ENCODE peak calls at places on chromosomes 12 and 14, in seven cellular contexts. L, H, U, D, A, K and Q are unnamed samples.

GRCh38 chr14:81033841-81034240 is 78.4 kb downstream of the TSHR start:
- DNase-seq in D (no peak), L (no peak), A (no peak), K (no peak), U (no peak), H (no peak), Q (no peak)

GRCh38 chr12:91413591-91413990 is 231.0 kb upstream of the DCN start:
- DNase-seq in U (no peak), K (no peak), A (no peak), L (no peak), D (no peak), H (no peak), Q (no peak)

GRCh38 chr14:20631023-20631820 is 10.3 kb downstream of the OR6S1 start:
- DNase-seq in A (no peak), U (no peak), H (no peak), D (peak; percentile 55), L (no peak), K (no peak), Q (peak; percentile 62)

GRCh38 chr12:72560370-72560769 is 288.2 kb downstream of the TRHDE start:
- DNase-seq in H (no peak), L (no peak), U (no peak), A (no peak), K (no peak), D (no peak), Q (no peak)

GRCh38 chr14:104795781-104796681 is 483 bp upstream of the AKT1 start:
- DNase-seq in K (no peak), H (no peak), A (no peak), D (no peak), L (peak; percentile 75), U (no peak), Q (no peak)

GRCh38 chr12:44287545-44287944 is 451.7 kb downstream of the TMEM117 start:
- DNase-seq in A (no peak), U (no peak), L (no peak), D (no peak), K (no peak), H (no peak), Q (no peak)

GRCh38 chr14:53744846-53745245 is 211.8 kb downstream of the BMP4 start:
- DNase-seq in D (no peak), K (no peak), A (no peak), U (no peak), H (no peak), L (no peak), Q (no peak)

GRCh38 chr12:89504560-89505346 is 19.8 kb downstream of the GALNT4 start:
- DNase-seq in H (no peak), K (no peak), A (no peak), U (no peak), D (no peak), L (no peak), Q (no peak)

GRCh38 chr14:71050227-71050823 is 143.1 kb downstream of the PCNX1 start:
- DNase-seq in H (no peak), U (no peak), K (no peak), L (no peak), D (no peak), A (no peak), Q (no peak)

GRCh38 chr12:79444089-79444488 is 246.7 kb downstream of the PAWR start:
- DNase-seq in L (no peak), K (no peak), H (no peak), U (no peak), A (no peak), D (no peak), Q (no peak)

GRCh38 chr14:56487090-56487667 is 92.4 kb upstream of the TMEM260 start:
- DNase-seq in H (no peak), U (no peak), A (no peak), K (no peak), D (no peak), L (no peak), Q (no peak)

GRCh38 chr14:38762436-38762835 is 340.6 kb downstream of the SEC23A start:
- DNase-seq in D (no peak), U (no peak), L (no peak), H (no peak), K (no peak), A (no peak), Q (no peak)

GRCh38 chr14:54568821-54569591 is 2.1 kb downstream of the SAMD4A start:
- DNase-seq in H (no peak), D (peak; percentile 51), U (no peak), A (no peak), K (no peak), L (peak; percentile 59), Q (no peak)

GRCh38 chr14:79325071-79325470 is 886.2 kb downstream of the DIO2 start:
- DNase-seq in L (no peak), D (no peak), K (no peak), A (no peak), H (no peak), U (no peak), Q (no peak)

GRCh38 chr14:33709286-33709685 is 241.6 kb downstream of the EGLN3 start:
- DNase-seq in D (no peak), H (no peak), A (no peak), U (no peak), L (no peak), K (no peak), Q (no peak)

GRCh38 chr14:81298911-81299310 is 78.2 kb upstream of the GTF2A1 start:
- DNase-seq in K (no peak), A (no peak), U (no peak), D (no peak), L (no peak), H (no peak), Q (no peak)

GRCh38 chr12:124030510-124030909 is 57.5 kb downstream of the ZNF664 start:
- DNase-seq in D (peak; percentile 57), H (no peak), A (no peak), U (no peak), L (no peak), K (no peak), Q (no peak)

GRCh38 chr12:13008741-13009380 is 8.8 kb upstream of the HEBP1 start:
- DNase-seq in A (no peak), H (no peak), D (no peak), K (no peak), L (no peak), U (no peak), Q (no peak)

GRCh38 chr12:65741662-65742480 is 82.4 kb upstream of the HMGA2 start:
- DNase-seq in U (no peak), A (no peak), K (no peak), H (no peak), D (peak; percentile 17), L (no peak), Q (peak; percentile 62)

GRCh38 chr12:94100254-94100653 is 48.1 kb upstream of the PLXNC1 start:
- DNase-seq in D (peak; percentile 70), K (peak; percentile 67), A (no peak), H (no peak), U (no peak), L (peak; percentile 61), Q (no peak)

GRCh38 chr12:123132951-123133619 is 17.8 kb downstream of the PITPNM2 start:
- DNase-seq in U (no peak), L (no peak), K (no peak), A (no peak), D (no peak), H (no peak), Q (no peak)

GRCh38 chr14:54025661-54026060 is 69.0 kb upstream of the BMP4 start:
- DNase-seq in L (no peak), U (no peak), K (no peak), H (no peak), D (no peak), A (no peak), Q (no peak)

GRCh38 chr12:44000309-44000952 is 164.6 kb downstream of the TMEM117 start:
- DNase-seq in U (no peak), A (no peak), H (no peak), K (no peak), L (no peak), D (no peak), Q (peak; percentile 7)

DNA sequence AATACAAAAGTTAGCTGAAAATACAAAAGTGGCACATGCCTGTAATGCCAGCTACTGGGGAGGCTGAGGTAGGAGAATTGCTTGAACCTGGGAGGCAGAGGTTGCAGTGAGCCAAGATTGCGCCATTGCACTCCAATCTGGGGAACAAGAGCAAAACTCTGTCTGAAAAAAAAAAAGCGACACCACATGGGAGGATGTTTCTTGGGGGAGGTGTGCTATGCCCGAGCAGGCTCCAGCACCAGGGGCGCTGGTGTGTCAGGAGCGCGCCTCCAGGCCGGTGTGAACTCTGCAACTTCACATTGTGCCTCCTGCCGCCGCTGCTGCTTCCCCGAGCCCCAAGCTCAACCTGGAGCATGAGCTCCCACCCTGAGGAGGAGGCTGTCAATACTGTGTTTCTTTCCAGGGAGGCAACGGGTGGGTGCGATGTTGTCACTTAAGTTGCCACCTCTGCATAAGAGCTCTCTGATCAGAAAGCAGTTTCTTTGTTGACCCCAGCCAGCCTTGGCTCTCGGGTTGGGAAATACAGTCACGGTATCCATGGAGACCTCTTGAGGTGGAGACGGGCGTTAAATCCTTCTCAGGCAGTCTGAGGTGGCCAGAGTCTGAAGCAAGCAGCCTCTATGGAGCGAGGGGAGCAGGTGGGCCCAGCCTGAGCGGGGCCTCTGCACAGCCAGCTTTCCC is 18.9 kb downstream of the DEGS2 start:
- DNase-seq in L (no peak), D (no peak), A (no peak), H (no peak), K (no peak), U (no peak), Q (peak; percentile 36)
- TF ChIP-seq CTCF in L (no peak), D (peak; percentile 29), A (no peak), H (no peak), K (no peak), U (peak; percentile 58), Q (peak; percentile 44)

GRCh38 chr12:107891967-107892366 is 117.5 kb downstream of the ASCL4 start:
- DNase-seq in L (no peak), K (no peak), A (no peak), H (no peak), D (no peak), U (no peak), Q (no peak)
- TF ChIP-seq CTCF in L (no peak), K (peak; percentile 56), A (no peak), H (no peak), D (no peak), U (peak; percentile 27), Q (peak; percentile 40)

DNA sequence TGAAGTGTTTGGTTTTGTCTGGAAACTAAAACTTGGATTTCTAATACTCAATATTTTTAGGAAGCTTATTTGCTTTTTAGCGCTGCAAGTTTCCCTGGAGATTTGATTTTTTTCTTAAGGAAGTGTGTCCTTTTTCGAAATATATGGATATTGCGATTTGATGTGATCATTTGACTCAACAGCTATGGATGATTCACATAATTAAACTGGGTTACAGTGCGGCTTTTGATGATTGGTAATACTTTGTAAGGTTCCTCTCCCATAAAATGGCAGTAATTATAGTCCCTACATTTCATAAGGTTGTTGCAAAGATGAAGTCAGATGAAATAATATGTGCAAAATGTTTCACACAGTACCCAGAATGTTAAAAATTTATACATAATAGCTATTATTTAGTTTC is 13.1 kb downstream of the LDHB start:
- DNase-seq in D (no peak), K (no peak), A (no peak), H (no peak), L (no peak), U (no peak), Q (no peak)
- TF ChIP-seq CTCF in D (no peak), K (no peak), A (no peak), H (no peak), L (no peak), U (no peak), Q (no peak)

DNA sequence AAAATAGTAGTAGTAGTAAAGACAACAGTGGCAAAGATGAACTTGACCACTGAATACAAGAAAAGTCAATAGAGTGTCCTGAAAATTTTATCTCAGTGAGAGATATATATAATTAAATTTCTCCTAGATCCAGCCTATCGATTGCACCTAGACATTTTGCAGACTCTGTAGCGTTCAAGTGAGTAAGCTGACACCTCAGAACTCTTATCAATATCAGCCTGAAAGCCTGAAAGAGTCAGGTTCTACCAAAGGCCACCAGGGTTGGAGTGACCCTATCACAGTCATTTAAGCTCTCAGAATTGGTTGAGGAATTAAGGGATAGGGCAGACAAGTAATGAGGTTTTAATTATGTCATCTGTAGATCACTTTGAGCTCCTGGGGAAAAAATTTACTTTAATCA is 174.6 kb downstream of the SRGAP1 start:
- DNase-seq in D (no peak), K (no peak), U (no peak), L (no peak), H (no peak), A (no peak), Q (no peak)
- TF ChIP-seq CTCF in D (no peak), K (no peak), U (no peak), L (no peak), H (no peak), A (no peak), Q (no peak)